ENCODE peak calls at places on chromosomes 4 and X, in ten cellular contexts. One of them, this sample, is unnamed.
A peak's percentile ranks its signal among the peaks of the same experiment; 100 is the strongest.

GRCh38 chr4:153488719-153489384 is 22.7 kb downstream of the TMEM131L start:
- DNase-seq in neuronal stem cell: no peak
- DNase-seq in IMR-90: no peak
- DNase-seq in ovary: no peak
- DNase-seq in A673: peak; percentile 32
- DNase-seq in fibroblast of mammary gland: no peak
- DNase-seq in astrocyte of the spinal cord: peak; percentile 35
- DNase-seq in naive thymus-derived CD4-positive, alpha-beta T cell: peak; percentile 64
- DNase-seq in esophagus squamous epithelium: no peak
- DNase-seq in GM23338: peak; percentile 54
- DNase-seq in this sample: no peak

GRCh38 chrX:48153769-48154168 is 23.3 kb downstream of the SPACA5B start:
- DNase-seq in neuronal stem cell: no peak
- DNase-seq in IMR-90: no peak
- DNase-seq in ovary: no peak
- DNase-seq in A673: no peak
- DNase-seq in fibroblast of mammary gland: no peak
- DNase-seq in astrocyte of the spinal cord: no peak
- DNase-seq in naive thymus-derived CD4-positive, alpha-beta T cell: no peak
- DNase-seq in esophagus squamous epithelium: no peak
- DNase-seq in GM23338: no peak
- DNase-seq in this sample: no peak

GRCh38 chr4:8100696-8101095 is 57.9 kb downstream of the ABLIM2 start:
- DNase-seq in neuronal stem cell: no peak
- DNase-seq in IMR-90: no peak
- DNase-seq in ovary: no peak
- DNase-seq in A673: no peak
- DNase-seq in fibroblast of mammary gland: no peak
- DNase-seq in astrocyte of the spinal cord: no peak
- DNase-seq in naive thymus-derived CD4-positive, alpha-beta T cell: no peak
- DNase-seq in esophagus squamous epithelium: no peak
- DNase-seq in GM23338: no peak
- DNase-seq in this sample: no peak

GRCh38 chrX:16610121-16610565 is 39.8 kb upstream of the S100G start:
- DNase-seq in neuronal stem cell: no peak
- DNase-seq in IMR-90: peak; percentile 74
- DNase-seq in ovary: no peak
- DNase-seq in A673: peak; percentile 55
- DNase-seq in fibroblast of mammary gland: peak; percentile 76
- DNase-seq in astrocyte of the spinal cord: peak; percentile 76
- DNase-seq in naive thymus-derived CD4-positive, alpha-beta T cell: no peak
- DNase-seq in esophagus squamous epithelium: no peak
- DNase-seq in GM23338: no peak
- DNase-seq in this sample: no peak

GRCh38 chr4:100590308-100590707 is 72.5 kb upstream of the EMCN start:
- DNase-seq in neuronal stem cell: no peak
- DNase-seq in IMR-90: no peak
- DNase-seq in ovary: no peak
- DNase-seq in A673: no peak
- DNase-seq in fibroblast of mammary gland: no peak
- DNase-seq in astrocyte of the spinal cord: no peak
- DNase-seq in naive thymus-derived CD4-positive, alpha-beta T cell: no peak
- DNase-seq in esophagus squamous epithelium: no peak
- DNase-seq in GM23338: no peak
- DNase-seq in this sample: no peak

GRCh38 chr4:81617569-81617968 is 145.9 kb upstream of the RASGEF1B start:
- DNase-seq in neuronal stem cell: no peak
- DNase-seq in IMR-90: no peak
- DNase-seq in ovary: no peak
- DNase-seq in A673: no peak
- DNase-seq in fibroblast of mammary gland: no peak
- DNase-seq in astrocyte of the spinal cord: no peak
- DNase-seq in naive thymus-derived CD4-positive, alpha-beta T cell: no peak
- DNase-seq in esophagus squamous epithelium: no peak
- DNase-seq in GM23338: no peak
- DNase-seq in this sample: no peak

GRCh38 chrX:101409043-101409442 is 1.0 kb downstream of the HNRNPH2 start:
- DNase-seq in neuronal stem cell: no peak
- DNase-seq in IMR-90: no peak
- DNase-seq in ovary: no peak
- DNase-seq in A673: no peak
- DNase-seq in fibroblast of mammary gland: no peak
- DNase-seq in astrocyte of the spinal cord: no peak
- DNase-seq in naive thymus-derived CD4-positive, alpha-beta T cell: no peak
- DNase-seq in esophagus squamous epithelium: no peak
- DNase-seq in GM23338: peak; percentile 11
- DNase-seq in this sample: no peak

GRCh38 chr4:109298279-109299010 is 4.0 kb downstream of the COL25A1 start:
- DNase-seq in neuronal stem cell: no peak
- DNase-seq in IMR-90: no peak
- DNase-seq in ovary: no peak
- DNase-seq in A673: no peak
- DNase-seq in fibroblast of mammary gland: no peak
- DNase-seq in astrocyte of the spinal cord: peak; percentile 23
- DNase-seq in naive thymus-derived CD4-positive, alpha-beta T cell: no peak
- DNase-seq in esophagus squamous epithelium: no peak
- DNase-seq in GM23338: peak; percentile 61
- DNase-seq in this sample: no peak

GRCh38 chr4:166386491-166387367 is 513.7 kb downstream of the TLL1 start:
- DNase-seq in neuronal stem cell: no peak
- DNase-seq in IMR-90: no peak
- DNase-seq in ovary: no peak
- DNase-seq in A673: no peak
- DNase-seq in fibroblast of mammary gland: peak; percentile 1
- DNase-seq in astrocyte of the spinal cord: no peak
- DNase-seq in naive thymus-derived CD4-positive, alpha-beta T cell: no peak
- DNase-seq in esophagus squamous epithelium: no peak
- DNase-seq in GM23338: peak; percentile 32
- DNase-seq in this sample: no peak

GRCh38 chr4:139555705-139556070 is 331 bp downstream of the SETD7 start:
- DNase-seq in neuronal stem cell: no peak
- DNase-seq in IMR-90: no peak
- DNase-seq in ovary: peak; percentile 57
- DNase-seq in A673: no peak
- DNase-seq in fibroblast of mammary gland: no peak
- DNase-seq in astrocyte of the spinal cord: no peak
- DNase-seq in naive thymus-derived CD4-positive, alpha-beta T cell: no peak
- DNase-seq in esophagus squamous epithelium: no peak
- DNase-seq in GM23338: no peak
- DNase-seq in this sample: no peak

GRCh38 chrX:48897157-48897620 is 379 bp downstream of the TIMM17B start:
- DNase-seq in neuronal stem cell: peak; percentile 72
- DNase-seq in IMR-90: peak; percentile 66
- DNase-seq in ovary: peak; percentile 83
- DNase-seq in A673: peak; percentile 87
- DNase-seq in fibroblast of mammary gland: peak; percentile 62
- DNase-seq in astrocyte of the spinal cord: peak; percentile 73
- DNase-seq in naive thymus-derived CD4-positive, alpha-beta T cell: peak; percentile 57
- DNase-seq in esophagus squamous epithelium: no peak
- DNase-seq in GM23338: peak; percentile 93
- DNase-seq in this sample: peak; percentile 61

GRCh38 chr4:3257691-3258482 is 8.9 kb downstream of the MSANTD1 start:
- DNase-seq in neuronal stem cell: no peak
- DNase-seq in IMR-90: peak; percentile 74
- DNase-seq in ovary: no peak
- DNase-seq in A673: no peak
- DNase-seq in fibroblast of mammary gland: peak; percentile 56
- DNase-seq in astrocyte of the spinal cord: peak; percentile 52
- DNase-seq in naive thymus-derived CD4-positive, alpha-beta T cell: peak; percentile 16
- DNase-seq in esophagus squamous epithelium: no peak
- DNase-seq in GM23338: no peak
- DNase-seq in this sample: peak; percentile 83

GRCh38 chr4:92600638-92601037 is 296.9 kb downstream of the GRID2 start:
- DNase-seq in neuronal stem cell: no peak
- DNase-seq in IMR-90: no peak
- DNase-seq in ovary: no peak
- DNase-seq in A673: no peak
- DNase-seq in fibroblast of mammary gland: no peak
- DNase-seq in astrocyte of the spinal cord: no peak
- DNase-seq in naive thymus-derived CD4-positive, alpha-beta T cell: no peak
- DNase-seq in esophagus squamous epithelium: no peak
- DNase-seq in GM23338: peak; percentile 74
- DNase-seq in this sample: no peak

GRCh38 chrX:118350715-118351114 is 4.8 kb downstream of the WDR44 start:
- DNase-seq in neuronal stem cell: no peak
- DNase-seq in IMR-90: no peak
- DNase-seq in ovary: no peak
- DNase-seq in A673: no peak
- DNase-seq in fibroblast of mammary gland: no peak
- DNase-seq in astrocyte of the spinal cord: no peak
- DNase-seq in naive thymus-derived CD4-positive, alpha-beta T cell: no peak
- DNase-seq in esophagus squamous epithelium: no peak
- DNase-seq in GM23338: no peak
- DNase-seq in this sample: no peak
- H3K4me3 ChIP-seq in neuronal stem cell: no peak overlapping the region
- H3K4me3 ChIP-seq in IMR-90: no peak overlapping the region
- H3K4me3 ChIP-seq in ovary: no peak overlapping the region
- H3K4me3 ChIP-seq in A673: no peak overlapping the region
- H3K4me3 ChIP-seq in fibroblast of mammary gland: no peak overlapping the region
- H3K4me3 ChIP-seq in astrocyte of the spinal cord: no peak overlapping the region
- H3K4me3 ChIP-seq in naive thymus-derived CD4-positive, alpha-beta T cell: no peak overlapping the region
- H3K4me3 ChIP-seq in esophagus squamous epithelium: no peak overlapping the region
- H3K4me3 ChIP-seq in GM23338: no peak overlapping the region
- H3K4me3 ChIP-seq in this sample: no peak overlapping the region

GRCh38 chrX:23936198-23936597 is 28.4 kb downstream of the CXorf58 start:
- DNase-seq in neuronal stem cell: no peak
- DNase-seq in IMR-90: no peak
- DNase-seq in ovary: no peak
- DNase-seq in A673: no peak
- DNase-seq in fibroblast of mammary gland: no peak
- DNase-seq in astrocyte of the spinal cord: no peak
- DNase-seq in naive thymus-derived CD4-positive, alpha-beta T cell: no peak
- DNase-seq in esophagus squamous epithelium: no peak
- DNase-seq in GM23338: no peak
- DNase-seq in this sample: no peak

GRCh38 chrX:23931149-23931604 is 23.4 kb downstream of the CXorf58 start:
- DNase-seq in neuronal stem cell: no peak
- DNase-seq in IMR-90: no peak
- DNase-seq in ovary: no peak
- DNase-seq in A673: peak; percentile 28
- DNase-seq in fibroblast of mammary gland: no peak
- DNase-seq in astrocyte of the spinal cord: no peak
- DNase-seq in naive thymus-derived CD4-positive, alpha-beta T cell: no peak
- DNase-seq in esophagus squamous epithelium: no peak
- DNase-seq in GM23338: no peak
- DNase-seq in this sample: no peak

GRCh38 chrX:23935116-23935515 is 27.3 kb downstream of the CXorf58 start:
- DNase-seq in neuronal stem cell: no peak
- DNase-seq in IMR-90: no peak
- DNase-seq in ovary: no peak
- DNase-seq in A673: no peak
- DNase-seq in fibroblast of mammary gland: peak; percentile 66
- DNase-seq in astrocyte of the spinal cord: no peak
- DNase-seq in naive thymus-derived CD4-positive, alpha-beta T cell: no peak
- DNase-seq in esophagus squamous epithelium: no peak
- DNase-seq in GM23338: no peak
- DNase-seq in this sample: no peak

GRCh38 chrX:23938690-23939089 is 30.9 kb downstream of the CXorf58 start:
- DNase-seq in neuronal stem cell: no peak
- DNase-seq in IMR-90: peak; percentile 38
- DNase-seq in ovary: no peak
- DNase-seq in A673: no peak
- DNase-seq in fibroblast of mammary gland: peak; percentile 51
- DNase-seq in astrocyte of the spinal cord: peak; percentile 15
- DNase-seq in naive thymus-derived CD4-positive, alpha-beta T cell: no peak
- DNase-seq in esophagus squamous epithelium: no peak
- DNase-seq in GM23338: no peak
- DNase-seq in this sample: no peak

DNA sequence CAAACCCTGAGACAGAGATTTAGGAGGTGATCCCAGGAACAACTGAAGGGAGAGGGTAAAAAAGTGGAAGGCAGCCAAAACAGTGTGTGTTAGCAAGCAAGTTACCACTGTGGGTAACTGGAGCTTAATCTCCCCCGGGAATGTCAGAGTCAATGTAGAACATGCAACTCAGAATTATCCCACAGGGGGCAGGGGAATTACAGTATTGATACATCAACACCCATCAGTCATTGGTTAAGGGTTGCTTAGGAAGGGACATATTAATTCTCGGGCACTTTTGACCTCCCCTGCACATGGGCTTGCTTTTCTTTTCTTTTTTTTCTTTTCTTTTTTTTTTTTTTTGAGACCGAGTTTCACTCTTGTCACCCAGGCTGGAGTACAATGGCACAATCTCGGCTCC is 29.3 kb downstream of the CXorf58 start:
- DNase-seq in neuronal stem cell: no peak
- DNase-seq in IMR-90: peak; percentile 3
- DNase-seq in ovary: no peak
- DNase-seq in A673: peak; percentile 68
- DNase-seq in fibroblast of mammary gland: peak; percentile 50
- DNase-seq in astrocyte of the spinal cord: no peak
- DNase-seq in naive thymus-derived CD4-positive, alpha-beta T cell: no peak
- DNase-seq in esophagus squamous epithelium: no peak
- DNase-seq in GM23338: peak; percentile 13
- DNase-seq in this sample: no peak
- H3K4me3 ChIP-seq in neuronal stem cell: no peak overlapping the region
- H3K4me3 ChIP-seq in IMR-90: no peak overlapping the region
- H3K4me3 ChIP-seq in ovary: no peak overlapping the region
- H3K4me3 ChIP-seq in A673: no peak overlapping the region
- H3K4me3 ChIP-seq in fibroblast of mammary gland: no peak overlapping the region
- H3K4me3 ChIP-seq in astrocyte of the spinal cord: no peak overlapping the region
- H3K4me3 ChIP-seq in naive thymus-derived CD4-positive, alpha-beta T cell: no peak overlapping the region
- H3K4me3 ChIP-seq in esophagus squamous epithelium: no peak overlapping the region
- H3K4me3 ChIP-seq in GM23338: no peak overlapping the region
- H3K4me3 ChIP-seq in this sample: no peak overlapping the region

DNA sequence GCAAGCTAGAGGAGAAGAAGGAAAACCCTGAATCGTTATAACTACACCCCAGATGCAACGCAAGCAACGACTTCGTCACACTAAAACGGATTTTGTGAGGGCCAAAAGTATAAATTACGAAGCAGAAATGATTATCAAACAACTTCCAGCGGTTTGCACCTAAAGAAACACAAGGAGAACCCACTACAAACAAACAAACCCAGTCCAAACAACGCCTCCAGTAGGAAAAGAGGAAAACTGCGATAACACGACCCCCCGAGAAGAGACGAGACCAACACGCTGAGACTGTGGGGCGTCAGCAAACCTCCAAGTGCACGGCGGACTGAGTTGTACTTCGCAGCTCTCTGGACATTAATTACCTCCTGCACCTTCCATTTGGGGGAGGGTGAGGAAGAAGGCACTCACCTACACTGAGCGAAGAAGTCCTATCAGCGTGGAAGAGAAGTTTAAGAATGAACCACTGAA is at the start of gene MAB21L2:
- DNase-seq in neuronal stem cell: peak; percentile 27
- DNase-seq in IMR-90: peak; percentile 46
- DNase-seq in ovary: no peak
- DNase-seq in A673: no peak
- DNase-seq in fibroblast of mammary gland: no peak
- DNase-seq in astrocyte of the spinal cord: peak; percentile 34
- DNase-seq in naive thymus-derived CD4-positive, alpha-beta T cell: no peak
- DNase-seq in esophagus squamous epithelium: no peak
- DNase-seq in GM23338: peak; percentile 29
- DNase-seq in this sample: no peak
- H3K4me3 ChIP-seq in neuronal stem cell: peak within 1 kb of the TSS; percentile 37
- H3K4me3 ChIP-seq in IMR-90: peak within 1 kb of the TSS; percentile 78
- H3K4me3 ChIP-seq in ovary: peak within 1 kb of the TSS; percentile 27
- H3K4me3 ChIP-seq in A673: no peak within 1 kb of the TSS
- H3K4me3 ChIP-seq in fibroblast of mammary gland: no peak within 1 kb of the TSS
- H3K4me3 ChIP-seq in astrocyte of the spinal cord: peak within 1 kb of the TSS; percentile 57
- H3K4me3 ChIP-seq in naive thymus-derived CD4-positive, alpha-beta T cell: no peak within 1 kb of the TSS
- H3K4me3 ChIP-seq in esophagus squamous epithelium: peak within 1 kb of the TSS; percentile 55
- H3K4me3 ChIP-seq in GM23338: peak within 1 kb of the TSS; percentile 65
- H3K4me3 ChIP-seq in this sample: no peak within 1 kb of the TSS

GRCh38 chrX:130184168-130184567 is 12.4 kb downstream of the RAB33A start:
- DNase-seq in neuronal stem cell: no peak
- DNase-seq in IMR-90: no peak
- DNase-seq in ovary: no peak
- DNase-seq in A673: no peak
- DNase-seq in fibroblast of mammary gland: no peak
- DNase-seq in astrocyte of the spinal cord: no peak
- DNase-seq in naive thymus-derived CD4-positive, alpha-beta T cell: no peak
- DNase-seq in esophagus squamous epithelium: no peak
- DNase-seq in GM23338: no peak
- DNase-seq in this sample: no peak
- H3K4me3 ChIP-seq in neuronal stem cell: no peak overlapping the region
- H3K4me3 ChIP-seq in IMR-90: no peak overlapping the region
- H3K4me3 ChIP-seq in ovary: no peak overlapping the region
- H3K4me3 ChIP-seq in A673: no peak overlapping the region
- H3K4me3 ChIP-seq in fibroblast of mammary gland: no peak overlapping the region
- H3K4me3 ChIP-seq in astrocyte of the spinal cord: no peak overlapping the region
- H3K4me3 ChIP-seq in naive thymus-derived CD4-positive, alpha-beta T cell: no peak overlapping the region
- H3K4me3 ChIP-seq in esophagus squamous epithelium: no peak overlapping the region
- H3K4me3 ChIP-seq in GM23338: no peak overlapping the region
- H3K4me3 ChIP-seq in this sample: no peak overlapping the region

This sample was measured in PC-9.